ENCODE peak calls at places on chromosomes 4 and X, in six cellular contexts. X, R, B, Q, J and E are unnamed samples.

GRCh38 chr4:80471701-80472100 is 136.2 kb downstream of the CFAP299 start:
- DNase-seq in X (peak; percentile 36), R (peak; percentile 18), B (no peak), Q (peak; percentile 11), J (no peak), E (no peak)

GRCh38 chr4:7581477-7581876 is 146.7 kb upstream of the PSAPL1 start:
- DNase-seq in X (no peak), R (no peak), B (peak; percentile 6), Q (peak; percentile 41), J (no peak), E (peak; percentile 2)

GRCh38 chrX:41406211-41406610 is 40.9 kb upstream of the NYX start:
- DNase-seq in X (peak; percentile 57), R (peak; percentile 16), B (peak; percentile 51), Q (no peak), J (no peak), E (no peak)

GRCh38 chrX:134661295-134661694 is 3.0 kb upstream of the PLAC1 start:
- DNase-seq in X (no peak), R (no peak), B (no peak), Q (no peak), J (no peak), E (no peak)

GRCh38 chr4:152778656-152779512 is 646 bp downstream of the TIGD4 start:
- DNase-seq in X (peak; percentile 27), R (peak; percentile 6), B (peak; percentile 8), Q (peak; percentile 23), J (peak; percentile 12), E (peak; percentile 29)

GRCh38 chrX:10769165-10769564 is 148.8 kb upstream of the MID1 start:
- DNase-seq in X (peak; percentile 46), R (peak; percentile 23), B (peak; percentile 52), Q (peak; percentile 55), J (peak; percentile 2), E (peak; percentile 41)

GRCh38 chr4:41505161-41505653 is 32.8 kb upstream of the LIMCH1 start:
- DNase-seq in X (no peak), R (peak; percentile 80), B (no peak), Q (no peak), J (no peak), E (peak; percentile 40)

GRCh38 chrX:41241962-41242361 is 92.0 kb upstream of the DDX3X start:
- DNase-seq in X (no peak), R (no peak), B (no peak), Q (no peak), J (no peak), E (no peak)

GRCh38 chr4:147749811-147750321 is 18.0 kb downstream of the ARHGAP10 start:
- DNase-seq in X (no peak), R (peak; percentile 46), B (no peak), Q (no peak), J (no peak), E (no peak)

GRCh38 chr4:22678851-22679517 is 13.8 kb upstream of the GBA3 start:
- DNase-seq in X (no peak), R (peak; percentile 31), B (no peak), Q (no peak), J (no peak), E (peak; percentile 7)
- H3K4me3 ChIP-seq in X (no peak overlapping the region), R (no peak overlapping the region), B (no peak overlapping the region), Q (no peak overlapping the region), J (no peak overlapping the region), E (no peak overlapping the region)

DNA sequence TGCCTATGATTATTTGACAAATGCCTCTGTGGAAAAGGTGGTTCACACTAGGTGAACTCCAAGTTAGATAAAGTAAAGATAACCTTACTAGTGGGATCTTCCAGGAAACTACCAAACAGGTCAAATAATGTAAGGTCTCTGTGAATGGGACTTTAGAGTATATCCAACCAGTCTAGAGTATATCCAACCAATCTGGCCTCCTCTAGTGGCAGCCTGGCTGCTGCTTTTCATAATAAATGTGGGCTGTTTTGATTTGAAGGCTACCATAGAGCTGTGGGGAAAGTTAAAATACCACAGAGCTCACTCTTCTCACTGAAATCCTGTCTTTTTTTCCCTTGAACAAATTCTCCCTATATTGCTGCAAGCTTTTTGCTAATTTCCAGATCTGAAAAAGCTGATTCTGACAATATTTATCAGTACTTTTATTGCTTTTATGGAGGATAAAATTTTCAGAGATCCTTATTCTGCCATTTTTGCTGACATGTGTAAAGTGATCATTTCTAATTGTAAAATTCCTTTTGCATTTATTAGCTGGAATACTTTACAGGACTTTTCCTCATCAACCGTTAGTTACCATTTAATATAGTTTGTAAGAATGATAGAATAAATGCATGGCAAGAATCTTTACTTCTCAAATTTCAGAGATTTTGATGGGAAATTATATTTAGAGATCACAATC is 111.3 kb downstream of the TET2 start:
- DNase-seq in X (no peak), R (no peak), B (no peak), Q (peak; percentile 1), J (no peak), E (no peak)
- TF ChIP-seq CTCF in X (peak; percentile 23), R (no peak), B (peak; percentile 14), Q (no peak), J (no peak), E (no peak)

GRCh38 chr4:112882286-112882685 is 167.2 kb upstream of the ANK2 start:
- DNase-seq in X (no peak), R (no peak), B (no peak), Q (no peak), J (no peak), E (no peak)

GRCh38 chr4:112885897-112886296 is 163.6 kb upstream of the ANK2 start:
- DNase-seq in X (no peak), R (no peak), B (no peak), Q (no peak), J (no peak), E (no peak)

GRCh38 chr4:112876316-112876715 is 173.1 kb upstream of the ANK2 start:
- DNase-seq in X (no peak), R (no peak), B (no peak), Q (no peak), J (no peak), E (no peak)

DNA sequence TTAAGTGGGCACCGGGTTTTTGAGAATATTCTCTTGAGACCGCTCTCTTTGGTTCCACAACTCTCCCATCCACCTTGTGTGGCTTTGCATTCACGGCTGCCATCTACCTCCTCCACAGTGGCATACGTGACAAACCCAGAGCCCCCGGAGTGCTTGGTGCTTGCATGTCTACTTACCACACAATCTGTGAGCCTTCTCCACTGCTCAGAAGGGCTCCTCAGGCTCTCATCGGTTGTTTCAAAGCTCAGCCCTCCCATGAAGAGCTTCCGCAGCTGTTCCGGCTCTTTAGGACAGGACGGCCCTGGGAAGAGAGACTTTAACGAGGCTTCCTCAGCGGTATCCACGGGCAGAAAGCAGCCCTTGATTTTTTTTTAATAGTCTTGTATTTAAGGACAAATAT is 167.6 kb upstream of the ANK2 start:
- DNase-seq in X (no peak), R (no peak), B (no peak), Q (peak; percentile 44), J (no peak), E (no peak)
- H3K4me3 ChIP-seq in X (no peak overlapping the region), R (no peak overlapping the region), B (no peak overlapping the region), Q (no peak overlapping the region), J (no peak overlapping the region), E (no peak overlapping the region)

GRCh38 chrX:103157511-103158316 is 57.2 kb upstream of the BEX4 start:
- DNase-seq in X (peak; percentile 42), R (peak; percentile 18), B (peak; percentile 55), Q (peak; percentile 72), J (peak; percentile 61), E (peak; percentile 70)

GRCh38 chrX:103153661-103154060 is 60.7 kb upstream of the NXF3 start:
- DNase-seq in X (peak; percentile 32), R (no peak), B (peak; percentile 15), Q (no peak), J (no peak), E (no peak)

GRCh38 chrX:103155201-103155600 is 59.7 kb upstream of the BEX4 start:
- DNase-seq in X (peak; percentile 26), R (no peak), B (peak; percentile 44), Q (peak; percentile 73), J (no peak), E (peak; percentile 47)

GRCh38 chrX:103158317-103158621 is 56.6 kb upstream of the BEX4 start:
- DNase-seq in X (no peak), R (no peak), B (no peak), Q (no peak), J (no peak), E (no peak)
- TF ChIP-seq CTCF in X (no peak), R (no peak), B (no peak), Q (no peak), J (no peak), E (no peak)

GRCh38 chr4:137106287-137106686 is 426.0 kb downstream of the PCDH18 start:
- DNase-seq in X (no peak), R (no peak), B (no peak), Q (peak; percentile 60), J (no peak), E (peak; percentile 25)
- H3K4me3 ChIP-seq in X (no peak overlapping the region), R (no peak overlapping the region), B (no peak overlapping the region), Q (no peak overlapping the region), J (no peak overlapping the region), E (no peak overlapping the region)

DNA sequence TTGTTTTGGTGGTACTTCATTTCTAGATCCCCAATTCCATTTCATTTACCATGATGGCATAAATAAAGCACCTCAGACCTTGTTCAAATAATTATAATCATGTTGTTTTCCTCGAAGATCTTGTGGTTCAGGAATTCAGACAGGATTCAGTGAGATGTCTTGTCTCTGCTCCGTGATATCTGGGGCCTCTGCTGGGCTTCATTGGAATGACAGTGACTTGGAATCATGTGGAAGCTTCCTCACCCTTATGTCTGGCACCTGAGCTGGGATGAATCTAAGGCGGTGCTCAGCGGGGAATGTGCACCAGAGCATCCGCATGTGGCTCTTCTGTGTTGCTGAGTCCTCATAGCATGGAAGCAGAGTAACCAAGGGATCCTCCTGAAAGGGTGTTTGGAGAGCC is 132.2 kb downstream of the VEGFC start:
- DNase-seq in X (no peak), R (no peak), B (no peak), Q (no peak), J (no peak), E (no peak)
- TF ChIP-seq CTCF in X (peak; percentile 8), R (peak; percentile 15), B (peak; percentile 18), Q (no peak), J (no peak), E (no peak)

DNA sequence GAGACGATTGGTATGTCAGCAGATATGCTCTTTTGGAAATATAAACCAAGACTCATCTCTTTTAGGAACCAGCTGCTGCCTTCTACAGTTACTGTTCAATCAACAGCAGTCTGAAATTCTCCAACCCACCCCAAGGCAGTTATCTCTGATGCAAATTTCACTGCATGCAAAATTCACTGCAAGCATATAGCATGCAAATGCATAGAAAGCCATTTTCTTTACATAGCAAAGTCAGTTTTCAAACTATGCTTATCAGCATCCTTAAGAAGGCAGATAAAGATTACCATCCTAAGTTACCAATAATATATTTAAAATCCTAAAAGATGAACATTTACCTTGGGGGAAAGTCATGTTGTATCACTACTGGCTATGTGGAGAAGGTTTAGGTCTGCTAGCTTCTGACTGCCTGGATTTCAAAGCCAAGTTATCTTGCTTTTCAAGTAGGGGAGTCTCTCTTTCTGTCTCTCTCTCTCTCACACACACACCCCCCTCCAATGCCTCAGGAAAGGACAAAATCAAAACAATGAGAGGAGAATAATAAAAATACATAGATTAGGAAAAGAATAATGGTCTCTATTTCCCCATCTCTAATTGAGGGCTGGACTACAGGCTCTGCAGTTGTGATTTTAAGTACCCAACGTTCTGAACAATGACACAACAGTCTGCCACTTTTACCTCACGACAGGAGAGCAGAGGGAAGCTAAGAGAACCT is 1.5 kb downstream of the NMU start:
- DNase-seq in X (no peak), R (no peak), B (no peak), Q (no peak), J (no peak), E (no peak)
- H3K4me3 ChIP-seq in X (peak overlapping the region; percentile 8), R (no peak overlapping the region), B (no peak overlapping the region), Q (peak overlapping the region; percentile 42), J (no peak overlapping the region), E (no peak overlapping the region)